ENCODE peak calls at places on chromosomes 2 and 18, in six cellular contexts. L, J, D, S, E and R are unnamed samples.

GRCh38 chr2:159076233-159076632 is 107.8 kb downstream of the TANC1 start:
- DNase-seq in S (no peak), D (no peak), L (no peak), E (no peak), J (no peak), R (no peak)

GRCh38 chr2:113077921-113078320 is 10.2 kb downstream of the IL1F10 start:
- DNase-seq in D (no peak), L (no peak), J (peak), E (no peak), S (no peak), R (no peak)

GRCh38 chr18:58605027-58606020 is 23.6 kb downstream of the ALPK2 start:
- DNase-seq in S (peak), D (peak), L (no peak), J (peak), E (no peak), R (peak)

GRCh38 chr2:169768262-169768995 is 30.2 kb upstream of the SSB start:
- DNase-seq in D (peak), S (peak), E (peak), L (peak), J (no peak), R (no peak)

GRCh38 chr2:96330407-96330806 is 5.2 kb upstream of the NCAPH start:
- DNase-seq in D (no peak), S (no peak), J (no peak), E (no peak), L (no peak), R (no peak)

GRCh38 chr2:238594796-238595749 is 168.3 kb downstream of the ASB1 start:
- DNase-seq in S (no peak), D (no peak), L (no peak), E (no peak), J (no peak), R (no peak)

GRCh38 chr2:21633015-21633414 is 509.2 kb downstream of the TDRD15 start:
- DNase-seq in L (no peak), S (no peak), J (no peak), E (no peak), D (no peak), R (no peak)

GRCh38 chr18:34033968-34034367 is 190.7 kb downstream of the NOL4 start:
- DNase-seq in S (no peak), D (no peak), E (no peak), J (no peak), L (no peak), R (no peak)

GRCh38 chr18:46542545-46542944 is 114.5 kb downstream of the LOXHD1 start:
- DNase-seq in E (peak), S (no peak), D (no peak), L (no peak), J (no peak), R (peak)

GRCh38 chr2:25981596-25982272 is 563 bp downstream of the KIF3C start:
- DNase-seq in J (peak), E (peak), D (no peak), S (no peak), L (no peak), R (no peak)

GRCh38 chr2:110807520-110807919 is 75.1 kb downstream of the ACOXL start:
- DNase-seq in J (no peak), E (no peak), D (no peak), S (no peak), L (no peak), R (no peak)

GRCh38 chr2:68458962-68459361 is 8.1 kb downstream of the FBXO48 start:
- DNase-seq in S (no peak), E (no peak), D (no peak), J (no peak), L (no peak), R (no peak)

GRCh38 chr2:127721978-127722355 is 20.7 kb downstream of the SFT2D3 start:
- DNase-seq in D (no peak), E (no peak), S (no peak), J (no peak), L (no peak), R (no peak)

GRCh38 chr2:65240657-65241056 is 13.0 kb downstream of the ACTR2 start:
- DNase-seq in L (no peak), S (no peak), J (no peak), E (no peak), D (no peak), R (no peak)

GRCh38 chr18:55861266-55861665 is 273.3 kb upstream of the TCF4 start:
- DNase-seq in L (peak), E (peak), S (no peak), J (peak), D (no peak), R (peak)

GRCh38 chr2:69390001-69390400 is 3.0 kb upstream of the GFPT1 start:
- DNase-seq in E (no peak), D (no peak), S (no peak), L (peak), J (no peak), R (peak)

GRCh38 chr2:207902822-207903221 is 122.5 kb downstream of the PLEKHM3 start:
- DNase-seq in S (no peak), J (no peak), E (no peak), L (no peak), D (no peak), R (no peak)

GRCh38 chr18:36934884-36935283 is 106.0 kb downstream of the KIAA1328 start:
- DNase-seq in D (no peak), J (no peak), L (peak), E (no peak), S (no peak), R (no peak)

GRCh38 chr2:42802150-42802549 is 9.8 kb upstream of the HAAO start:
- DNase-seq in E (no peak), D (no peak), J (no peak), S (no peak), L (no peak), R (no peak)

GRCh38 chr2:47072728-47073191 is 82.3 kb downstream of the STPG4 start:
- DNase-seq in S (no peak), L (peak), J (no peak), E (no peak), D (no peak), R (no peak)

GRCh38 chr18:36757081-36757480 is 71.7 kb downstream of the TPGS2 start:
- DNase-seq in D (no peak), L (peak), S (no peak), E (peak), J (peak), R (peak)

GRCh38 chr2:67210430-67210829 is 186.7 kb upstream of the ETAA1 start:
- DNase-seq in D (no peak), L (no peak), S (no peak), J (no peak), E (no peak), R (no peak)

GRCh38 chr18:6219116-6219717 is 195.5 kb downstream of the L3MBTL4 start:
- DNase-seq in D (no peak), E (peak), J (peak), L (no peak), S (peak), R (peak)

GRCh38 chr2:25606892-25607291 is 66.5 kb downstream of the DTNB start:
- DNase-seq in L (no peak), J (peak), E (no peak), D (no peak), S (no peak), R (peak)

GRCh38 chr2:203650860-203651613 is 55.4 kb upstream of the CD28 start:
- DNase-seq in L (peak), D (no peak), S (peak), E (no peak), J (peak), R (peak)

GRCh38 chr2:25701801-25702200 is 28.4 kb upstream of the DTNB start:
- DNase-seq in D (no peak), E (no peak), J (no peak), L (no peak), S (no peak), R (no peak)

GRCh38 chr2:134431837-134432437 is 178.1 kb downstream of the MGAT5 start:
- DNase-seq in J (no peak), S (no peak), D (no peak), E (peak), L (no peak), R (no peak)

GRCh38 chr2:131674174-131674507 is 146.5 kb downstream of the CCDC74A start:
- DNase-seq in L (no peak), J (no peak), D (no peak), E (no peak), S (no peak), R (no peak)

GRCh38 chr2:98299506-98299905 is 46.8 kb upstream of the CNGA3 start:
- DNase-seq in L (no peak), J (no peak), D (no peak), S (no peak), E (no peak), R (no peak)

GRCh38 chr2:84971799-84972790 is 1.1 kb downstream of the KCMF1 start:
- DNase-seq in L (peak), D (peak), J (peak), E (peak), S (peak), R (no peak)